ENCODE peak calls at places on chromosomes 16 and 17, in eight cellular contexts. O is thyroid gland, R is COR-L47, X is Right ventricle myocardium superior, K is PC-3, W is T-helper 2 cell, Q is GM18507, F is substantia nigra. I is an unnamed sample.

GRCh38 chr16:11557811-11558210 is 28.9 kb downstream of the LITAF start:
- DNase-seq in F (peak), W (no peak), X (peak), Q (no peak), K (no peak), O (peak), R (no peak), I (peak)

GRCh38 chr17:65222216-65222738 is 85.1 kb downstream of the RGS9 start:
- DNase-seq in K (peak), Q (no peak), R (no peak), O (no peak), F (no peak), W (no peak), X (no peak), I (no peak)

GRCh38 chr16:81997738-81998137 is 13.5 kb downstream of the SDR42E1 start:
- DNase-seq in O (no peak), R (no peak), Q (no peak), W (no peak), X (no peak), F (no peak), K (peak), I (no peak)

GRCh38 chr17:2885751-2886150 is 89.5 kb downstream of the RAP1GAP2 start:
- DNase-seq in Q (no peak), O (no peak), F (no peak), W (no peak), R (peak), K (no peak), X (no peak), I (no peak)

GRCh38 chr17:78883533-78884131 is 19.4 kb downstream of the CEP295NL start:
- DNase-seq in K (peak), Q (no peak), O (peak), X (peak), R (peak), F (peak), W (no peak), I (peak)

GRCh38 chr17:81852237-81852636 is 8.1 kb downstream of the P4HB start:
- DNase-seq in O (no peak), W (no peak), X (no peak), Q (no peak), F (no peak), K (no peak), R (no peak), I (no peak)

GRCh38 chr16:12323007-12323699 is 346.6 kb downstream of the SNX29 start:
- DNase-seq in O (no peak), K (no peak), F (no peak), W (no peak), R (no peak), Q (no peak), X (no peak), I (no peak)

GRCh38 chr17:30124273-30124796 is 7.7 kb downstream of the NSRP1 start:
- DNase-seq in F (no peak), R (no peak), X (no peak), O (no peak), K (no peak), W (no peak), Q (no peak), I (no peak)

GRCh38 chr17:19569785-19570496 is 36.3 kb downstream of the SLC47A1 start:
- DNase-seq in X (no peak), W (no peak), Q (no peak), K (peak), F (no peak), O (peak), R (no peak), I (no peak)

GRCh38 chr16:26809461-26809860 is 257.3 kb upstream of the C16orf82 start:
- DNase-seq in W (no peak), O (no peak), K (no peak), Q (no peak), X (no peak), F (no peak), R (no peak), I (no peak)

GRCh38 chr17:72976971-72977767 is 115.3 kb downstream of the SLC39A11 start:
- DNase-seq in O (peak), X (peak), Q (no peak), F (no peak), K (peak), W (no peak), R (no peak), I (no peak)

GRCh38 chr16:58508671-58509251 is 6.6 kb upstream of the SETD6 start:
- DNase-seq in O (no peak), F (no peak), X (no peak), K (no peak), Q (no peak), R (no peak), W (no peak), I (no peak)

GRCh38 chr16:4498546-4499195 is 22.5 kb downstream of the HMOX2 start:
- DNase-seq in F (no peak), Q (no peak), K (peak), X (no peak), W (no peak), R (no peak), O (no peak), I (no peak)

GRCh38 chr16:1596516-1596915 is 15.4 kb downstream of the IFT140 start:
- DNase-seq in F (no peak), K (no peak), Q (no peak), W (no peak), R (no peak), X (no peak), O (no peak), I (no peak)

GRCh38 chr16:85370881-85371651 is 242.1 kb upstream of the GSE1 start:
- DNase-seq in O (peak), R (no peak), F (no peak), X (peak), W (no peak), K (no peak), Q (no peak), I (no peak)

GRCh38 chr16:83971165-83972130 is 3.4 kb downstream of the NECAB2 start:
- DNase-seq in F (no peak), K (no peak), X (no peak), W (no peak), Q (no peak), O (no peak), R (no peak), I (no peak)

GRCh38 chr17:5630434-5630833 is 46.1 kb upstream of the NLRP1 start:
- DNase-seq in K (peak), W (no peak), Q (no peak), O (no peak), X (no peak), R (no peak), F (no peak), I (no peak)

GRCh38 chr16:80158766-80159165 is 382.0 kb upstream of the DYNLRB2 start:
- DNase-seq in X (no peak), O (no peak), F (no peak), K (peak), W (no peak), Q (no peak), R (no peak), I (no peak)

GRCh38 chr17:4365628-4366311 is 705 bp downstream of the UBE2G1 start:
- DNase-seq in W (peak), Q (no peak), R (peak), F (no peak), X (peak), O (peak), K (no peak), I (peak)

GRCh38 chr17:61338000-61338864 is 61.4 kb upstream of the TBX2 start:
- DNase-seq in W (no peak), Q (no peak), K (peak), X (no peak), R (no peak), F (no peak), O (no peak), I (no peak)

GRCh38 chr17:31313982-31314787 is at the start of gene EVI2B:
- DNase-seq in K (peak), X (no peak), W (no peak), F (no peak), Q (no peak), O (no peak), R (no peak), I (no peak)

GRCh38 chr17:42872251-42872965 is 21.4 kb downstream of the AOC3 start:
- DNase-seq in Q (no peak), K (no peak), F (no peak), R (no peak), W (no peak), O (no peak), X (no peak), I (no peak)

GRCh38 chr16:73023752-73024570 is 24.0 kb downstream of the ZFHX3 start:
- DNase-seq in R (no peak), K (no peak), F (no peak), W (no peak), O (peak), X (no peak), Q (no peak), I (no peak)

GRCh38 chr16:79601092-79601977 is 798 bp upstream of the MAF start:
- DNase-seq in F (no peak), X (peak), O (peak), K (no peak), Q (no peak), W (no peak), R (no peak), I (peak)